ENCODE peak calls at places on chromosome 21, in four cellular contexts. M, L, N and Y are unnamed samples.

GRCh38 chr21:40120944-40121575 is 253.8 kb downstream of the PCP4 start:
- DNase-seq in L (no peak), M (no peak), N (no peak), Y (peak; percentile 48)

GRCh38 chr21:44800103-44800502 is 1.5 kb downstream of the UBE2G2 start:
- DNase-seq in M (no peak), N (no peak), L (no peak), Y (peak; percentile 69)

GRCh38 chr21:44758141-44758561 is 43.5 kb downstream of the UBE2G2 start:
- DNase-seq in N (no peak), L (peak; percentile 58), M (no peak), Y (no peak)

GRCh38 chr21:25496825-25497482 is 110.3 kb downstream of the MRPL39 start:
- DNase-seq in N (no peak), L (no peak), M (no peak), Y (no peak)

GRCh38 chr21:45330075-45330781 is 42.5 kb upstream of the POFUT2 start:
- DNase-seq in L (peak; percentile 91), N (peak; percentile 59), M (no peak), Y (no peak)

GRCh38 chr21:16532841-16533240 is 803.1 kb downstream of the USP25 start:
- DNase-seq in N (no peak), L (no peak), M (no peak), Y (no peak)

GRCh38 chr21:29851611-29852010 is 88.2 kb downstream of the GRIK1 start:
- DNase-seq in L (no peak), M (no peak), N (no peak), Y (no peak)

GRCh38 chr21:20856926-20857325 is 141.3 kb upstream of the NCAM2 start:
- DNase-seq in L (no peak), M (no peak), N (no peak), Y (no peak)

GRCh38 chr21:15549671-15550070 is 180.1 kb upstream of the USP25 start:
- DNase-seq in M (no peak), L (no peak), N (no peak), Y (no peak)

GRCh38 chr21:44365967-44366585 is 12.7 kb downstream of the TRPM2 start:
- DNase-seq in N (no peak), M (no peak), L (peak; percentile 46), Y (no peak)

GRCh38 chr21:33373451-33373850 is 29.8 kb upstream of the IFNGR2 start:
- DNase-seq in M (no peak), L (peak; percentile 45), N (no peak), Y (no peak)

GRCh38 chr21:43609501-43610340 is 49.6 kb downstream of the HSF2BP start:
- DNase-seq in N (no peak), L (no peak), M (no peak), Y (peak; percentile 80)

GRCh38 chr21:33831962-33832659 is 83.5 kb downstream of the ATP5PO start:
- DNase-seq in M (no peak), N (no peak), L (no peak), Y (no peak)

GRCh38 chr21:31945116-31945515 is 72.3 kb downstream of the HUNK start:
- DNase-seq in M (no peak), L (no peak), N (no peak), Y (no peak)

GRCh38 chr21:26844258-26845065 is 747 bp downstream of the ADAMTS1 start:
- DNase-seq in L (peak; percentile 74), N (peak; percentile 65), M (peak; percentile 12), Y (peak; percentile 40)

GRCh38 chr21:36973986-36974850 is 7.7 kb upstream of the HLCS start:
- DNase-seq in L (no peak), M (no peak), N (no peak), Y (no peak)

GRCh38 chr21:34946385-34947121 is 102.5 kb downstream of the RUNX1 start:
- DNase-seq in M (peak; percentile 54), L (no peak), N (no peak), Y (no peak)

GRCh38 chr21:35072960-35073359 is 23.9 kb upstream of the RUNX1 start:
- DNase-seq in N (peak; percentile 48), M (no peak), L (no peak), Y (no peak)

GRCh38 chr21:40667964-40668363 is 179.0 kb downstream of the DSCAM start:
- DNase-seq in L (no peak), M (no peak), N (no peak), Y (no peak)

GRCh38 chr21:42062543-42063022 is 8.5 kb upstream of the UMODL1 start:
- DNase-seq in M (peak; percentile 69), L (peak; percentile 88), N (no peak), Y (no peak)